ENCODE peak calls at places on chromosomes 2 and 18, in nine cellular contexts. One of them, this sample, is unnamed.

GRCh38 chr2:42244520-42244919 is 75.4 kb downstream of the EML4 start:
- DNase-seq in NCI-H524: no peak
- DNase-seq in NCI-H1105: no peak
- DNase-seq in AG04450: no peak
- DNase-seq in CD4-positive, alpha-beta T cell: no peak
- DNase-seq in Calu3: no peak
- DNase-seq in IMR-90: no peak
- DNase-seq in stimulated activated CD4-positive, alpha-beta T cell treated with anti-CD3 and anti-CD28 coated beads, Interleukin-2, amount 100 ng/mL, for 48 hours: no peak
- DNase-seq in EH: no peak
- DNase-seq in this sample: no peak

GRCh38 chr2:163231666-163232065 is 393.1 kb upstream of the KCNH7 start:
- DNase-seq in NCI-H524: no peak
- DNase-seq in NCI-H1105: no peak
- DNase-seq in AG04450: no peak
- DNase-seq in CD4-positive, alpha-beta T cell: no peak
- DNase-seq in Calu3: no peak
- DNase-seq in IMR-90: no peak
- DNase-seq in stimulated activated CD4-positive, alpha-beta T cell treated with anti-CD3 and anti-CD28 coated beads, Interleukin-2, amount 100 ng/mL, for 48 hours: no peak
- DNase-seq in EH: no peak
- DNase-seq in this sample: no peak

GRCh38 chr2:231409773-231410172 is 14.3 kb downstream of the B3GNT7 start:
- DNase-seq in NCI-H524: no peak
- DNase-seq in NCI-H1105: no peak
- DNase-seq in AG04450: no peak
- DNase-seq in CD4-positive, alpha-beta T cell: no peak
- DNase-seq in Calu3: no peak
- DNase-seq in IMR-90: no peak
- DNase-seq in stimulated activated CD4-positive, alpha-beta T cell treated with anti-CD3 and anti-CD28 coated beads, Interleukin-2, amount 100 ng/mL, for 48 hours: no peak
- DNase-seq in EH: no peak
- DNase-seq in this sample: no peak

GRCh38 chr2:165897741-165898140 is 55.8 kb downstream of the TTC21B start:
- DNase-seq in NCI-H524: no peak
- DNase-seq in NCI-H1105: no peak
- DNase-seq in AG04450: no peak
- DNase-seq in CD4-positive, alpha-beta T cell: no peak
- DNase-seq in Calu3: no peak
- DNase-seq in IMR-90: no peak
- DNase-seq in stimulated activated CD4-positive, alpha-beta T cell treated with anti-CD3 and anti-CD28 coated beads, Interleukin-2, amount 100 ng/mL, for 48 hours: no peak
- DNase-seq in EH: no peak
- DNase-seq in this sample: no peak

GRCh38 chr2:221896505-221897151 is 324.5 kb upstream of the EPHA4 start:
- DNase-seq in NCI-H524: no peak
- DNase-seq in NCI-H1105: no peak
- DNase-seq in AG04450: no peak
- DNase-seq in CD4-positive, alpha-beta T cell: no peak
- DNase-seq in Calu3: no peak
- DNase-seq in IMR-90: peak; percentile 53
- DNase-seq in stimulated activated CD4-positive, alpha-beta T cell treated with anti-CD3 and anti-CD28 coated beads, Interleukin-2, amount 100 ng/mL, for 48 hours: no peak
- DNase-seq in EH: peak; percentile 10
- DNase-seq in this sample: peak; percentile 93

GRCh38 chr2:11738589-11739436 is 7.6 kb upstream of the LPIN1 start:
- DNase-seq in NCI-H524: no peak
- DNase-seq in NCI-H1105: no peak
- DNase-seq in AG04450: peak; percentile 53
- DNase-seq in CD4-positive, alpha-beta T cell: no peak
- DNase-seq in Calu3: peak; percentile 78
- DNase-seq in IMR-90: peak; percentile 87
- DNase-seq in stimulated activated CD4-positive, alpha-beta T cell treated with anti-CD3 and anti-CD28 coated beads, Interleukin-2, amount 100 ng/mL, for 48 hours: no peak
- DNase-seq in EH: peak; percentile 84
- DNase-seq in this sample: peak; percentile 74

GRCh38 chr18:36828157-36828629 is 609 bp downstream of the TPGS2 start:
- DNase-seq in NCI-H524: peak; percentile 61
- DNase-seq in NCI-H1105: peak; percentile 45
- DNase-seq in AG04450: no peak
- DNase-seq in CD4-positive, alpha-beta T cell: peak; percentile 4
- DNase-seq in Calu3: peak; percentile 42
- DNase-seq in IMR-90: peak; percentile 55
- DNase-seq in stimulated activated CD4-positive, alpha-beta T cell treated with anti-CD3 and anti-CD28 coated beads, Interleukin-2, amount 100 ng/mL, for 48 hours: peak; percentile 4
- DNase-seq in EH: peak; percentile 68
- DNase-seq in this sample: peak; percentile 51

GRCh38 chr18:48230459-48231113 is 178.6 kb downstream of the ZBTB7C start:
- DNase-seq in NCI-H524: peak; percentile 31
- DNase-seq in NCI-H1105: peak; percentile 75
- DNase-seq in AG04450: peak; percentile 3
- DNase-seq in CD4-positive, alpha-beta T cell: no peak
- DNase-seq in Calu3: peak; percentile 65
- DNase-seq in IMR-90: peak; percentile 31
- DNase-seq in stimulated activated CD4-positive, alpha-beta T cell treated with anti-CD3 and anti-CD28 coated beads, Interleukin-2, amount 100 ng/mL, for 48 hours: no peak
- DNase-seq in EH: peak; percentile 67
- DNase-seq in this sample: peak; percentile 15

GRCh38 chr2:177147093-177147694 is 65.4 kb upstream of the HNRNPA3 start:
- DNase-seq in NCI-H524: peak; percentile 1
- DNase-seq in NCI-H1105: peak; percentile 41
- DNase-seq in AG04450: no peak
- DNase-seq in CD4-positive, alpha-beta T cell: no peak
- DNase-seq in Calu3: no peak
- DNase-seq in IMR-90: peak; percentile 58
- DNase-seq in stimulated activated CD4-positive, alpha-beta T cell treated with anti-CD3 and anti-CD28 coated beads, Interleukin-2, amount 100 ng/mL, for 48 hours: no peak
- DNase-seq in EH: peak; percentile 64
- DNase-seq in this sample: peak; percentile 41

GRCh38 chr2:133139847-133140533 is 428.3 kb downstream of the NCKAP5 start:
- DNase-seq in NCI-H524: no peak
- DNase-seq in NCI-H1105: no peak
- DNase-seq in AG04450: no peak
- DNase-seq in CD4-positive, alpha-beta T cell: no peak
- DNase-seq in Calu3: no peak
- DNase-seq in IMR-90: peak; percentile 4
- DNase-seq in stimulated activated CD4-positive, alpha-beta T cell treated with anti-CD3 and anti-CD28 coated beads, Interleukin-2, amount 100 ng/mL, for 48 hours: no peak
- DNase-seq in EH: no peak
- DNase-seq in this sample: no peak

GRCh38 chr2:8534729-8535397 is 147.0 kb upstream of the ID2 start:
- DNase-seq in NCI-H524: no peak
- DNase-seq in NCI-H1105: no peak
- DNase-seq in AG04450: no peak
- DNase-seq in CD4-positive, alpha-beta T cell: no peak
- DNase-seq in Calu3: no peak
- DNase-seq in IMR-90: peak; percentile 33
- DNase-seq in stimulated activated CD4-positive, alpha-beta T cell treated with anti-CD3 and anti-CD28 coated beads, Interleukin-2, amount 100 ng/mL, for 48 hours: no peak
- DNase-seq in EH: no peak
- DNase-seq in this sample: peak; percentile 38

GRCh38 chr2:213455316-213456008 is 171.2 kb downstream of the SPAG16 start:
- DNase-seq in NCI-H524: no peak
- DNase-seq in NCI-H1105: no peak
- DNase-seq in AG04450: no peak
- DNase-seq in CD4-positive, alpha-beta T cell: no peak
- DNase-seq in Calu3: peak; percentile 4
- DNase-seq in IMR-90: no peak
- DNase-seq in stimulated activated CD4-positive, alpha-beta T cell treated with anti-CD3 and anti-CD28 coated beads, Interleukin-2, amount 100 ng/mL, for 48 hours: no peak
- DNase-seq in EH: no peak
- DNase-seq in this sample: no peak